ENCODE peak calls at places on chromosomes 3 and 15, in seven cellular contexts. G, Y, V, P, S, Z and T are unnamed samples.
A peak's percentile ranks its signal among the peaks of the same experiment; 100 is the strongest.

GRCh38 chr3:117238805-117239204 is 529.2 kb downstream of the TUSC7 start:
- DNase-seq in G (no peak), Y (no peak), V (no peak), P (no peak), S (no peak), Z (no peak), T (no peak)

GRCh38 chr15:48547305-48547704 is 98.2 kb downstream of the FBN1 start:
- DNase-seq in G (no peak), Y (peak; percentile 42), V (peak; percentile 89), P (no peak), S (peak; percentile 63), Z (no peak), T (peak; percentile 57)

GRCh38 chr3:52636673-52637072 is 49.0 kb downstream of the PBRM1 start:
- DNase-seq in G (no peak), Y (no peak), V (peak; percentile 6), P (no peak), S (peak; percentile 51), Z (no peak), T (no peak)

GRCh38 chr3:197317250-197317963 is 19.0 kb upstream of the DLG1 start:
- DNase-seq in G (peak; percentile 39), Y (no peak), V (peak; percentile 99), P (no peak), S (peak; percentile 92), Z (no peak), T (peak; percentile 94)

GRCh38 chr3:175940881-175941280 is 1081.7 kb downstream of the NAALADL2 start:
- DNase-seq in G (no peak), Y (no peak), V (no peak), P (no peak), S (no peak), Z (no peak), T (no peak)

GRCh38 chr15:39156166-39156565 is 424.7 kb upstream of the THBS1 start:
- DNase-seq in G (peak; percentile 34), Y (peak; percentile 85), V (no peak), P (no peak), S (no peak), Z (no peak), T (no peak)

GRCh38 chr3:66233033-66233432 is 12.2 kb downstream of the SLC25A26 start:
- DNase-seq in G (no peak), Y (no peak), V (no peak), P (no peak), S (no peak), Z (no peak), T (no peak)

GRCh38 chr3:53570709-53571108 is 76.3 kb downstream of the CACNA1D start:
- DNase-seq in G (no peak), Y (peak; percentile 13), V (peak; percentile 6), P (no peak), S (peak; percentile 36), Z (no peak), T (no peak)

GRCh38 chr3:17557749-17558463 is 184.5 kb downstream of the TBC1D5 start:
- DNase-seq in G (no peak), Y (no peak), V (no peak), P (no peak), S (no peak), Z (no peak), T (no peak)

GRCh38 chr15:55993804-55994539 is 560 bp upstream of the NEDD4 start:
- DNase-seq in G (no peak), Y (no peak), V (peak; percentile 77), P (no peak), S (peak; percentile 82), Z (no peak), T (peak; percentile 28)

GRCh38 chr3:127889461-127889863 is 25.6 kb upstream of the KBTBD12 start:
- DNase-seq in G (no peak), Y (peak; percentile 90), V (peak; percentile 95), P (no peak), S (peak; percentile 84), Z (no peak), T (peak; percentile 90)

GRCh38 chr15:56227315-56227714 is 16.4 kb downstream of the RFX7 start:
- DNase-seq in G (no peak), Y (no peak), V (no peak), P (no peak), S (no peak), Z (no peak), T (no peak)

GRCh38 chr15:51368307-51368706 is 26.9 kb downstream of the GLDN start:
- DNase-seq in G (no peak), Y (no peak), V (no peak), P (no peak), S (no peak), Z (no peak), T (no peak)

GRCh38 chr3:57783186-57784088 is 27.3 kb downstream of the SLMAP start:
- DNase-seq in G (peak; percentile 50), Y (no peak), V (no peak), P (no peak), S (no peak), Z (no peak), T (no peak)

GRCh38 chr3:195441476-195441970 is 1.3 kb downstream of the ACAP2 start:
- DNase-seq in G (no peak), Y (no peak), V (peak; percentile 14), P (no peak), S (no peak), Z (no peak), T (no peak)

GRCh38 chr3:174957581-174958001 is 98.5 kb downstream of the NAALADL2 start:
- DNase-seq in G (no peak), Y (no peak), V (peak; percentile 38), P (no peak), S (peak; percentile 16), Z (no peak), T (no peak)

GRCh38 chr3:41297750-41298149 is 98.4 kb downstream of the CTNNB1 start:
- DNase-seq in G (no peak), Y (no peak), V (no peak), P (no peak), S (no peak), Z (no peak), T (no peak)

GRCh38 chr15:26983822-26984221 is 12.8 kb downstream of the GABRG3 start:
- DNase-seq in G (no peak), Y (no peak), V (no peak), P (no peak), S (no peak), Z (no peak), T (no peak)

GRCh38 chr3:37871858-37872257 is 10.2 kb downstream of the CTDSPL start:
- DNase-seq in G (no peak), Y (no peak), V (no peak), P (no peak), S (no peak), Z (no peak), T (no peak)

GRCh38 chr3:151011427-151011826 is 38.9 kb upstream of the CLRN1 start:
- DNase-seq in G (no peak), Y (no peak), V (peak; percentile 38), P (peak; percentile 9), S (peak; percentile 76), Z (no peak), T (peak; percentile 71)

GRCh38 chr15:78810377-78811123 is 714 bp downstream of the ADAMTS7 start:
- DNase-seq in G (peak; percentile 86), Y (no peak), V (peak; percentile 41), P (no peak), S (peak; percentile 76), Z (no peak), T (no peak)

GRCh38 chr3:158539414-158540014 is 31.5 kb upstream of the MLF1 start:
- DNase-seq in G (no peak), Y (no peak), V (peak; percentile 56), P (peak; percentile 36), S (peak; percentile 69), Z (no peak), T (peak; percentile 51)

GRCh38 chr3:10852031-10852795 is 36.2 kb downstream of the SLC6A11 start:
- DNase-seq in G (no peak), Y (no peak), V (no peak), P (no peak), S (no peak), Z (no peak), T (no peak)

GRCh38 chr3:161557751-161558150 is 61.1 kb downstream of the OTOL1 start:
- DNase-seq in G (no peak), Y (no peak), V (no peak), P (no peak), S (peak; percentile 2), Z (no peak), T (no peak)

GRCh38 chr3:82940124-82940523 is 1178.7 kb upstream of the GBE1 start:
- DNase-seq in G (peak; percentile 15), Y (no peak), V (no peak), P (no peak), S (no peak), Z (no peak), T (no peak)

GRCh38 chr3:47404955-47405790 is 24.4 kb downstream of the PTPN23 start:
- DNase-seq in G (peak; percentile 72), Y (no peak), V (peak; percentile 50), P (no peak), S (peak; percentile 89), Z (no peak), T (peak; percentile 41)

GRCh38 chr3:50117120-50117519 is 28.4 kb downstream of the RBM5 start:
- DNase-seq in G (no peak), Y (no peak), V (no peak), P (no peak), S (no peak), Z (no peak), T (no peak)

GRCh38 chr15:25691544-25692430 is 171.3 kb downstream of the ATP10A start:
- DNase-seq in G (no peak), Y (no peak), V (no peak), P (no peak), S (peak; percentile 43), Z (no peak), T (no peak)

GRCh38 chr3:30535515-30535914 is 70.9 kb upstream of the TGFBR2 start:
- DNase-seq in G (no peak), Y (no peak), V (no peak), P (no peak), S (no peak), Z (no peak), T (no peak)